ENCODE peak calls at places on chromosomes 4 and X, in nine cellular contexts. X is tibial artery, I is K562, R is colonic mucosa, Q is pancreas, B is psoas muscle, Z is ovary, H is osteoblast, D is right atrium auricular region. K is an unnamed sample. For H3K4me1, the result is how much of the 10 kb centered on the place peaks cover.

GRCh38 chrX:134570509-134570846 is 87.8 kb downstream of the PLAC1 start:
- DNase-seq in Z (no peak), R (no peak), D (no peak), I (no peak), B (no peak), X (no peak), H (no peak), Q (no peak), K (peak)

GRCh38 chrX:70508296-70508911 is 63.8 kb downstream of the DLG3 start:
- DNase-seq in D (no peak), Z (no peak), B (no peak), R (no peak), X (no peak), H (no peak), I (peak), Q (no peak), K (peak)

GRCh38 chrX:12383196-12383595 is 244.9 kb downstream of the FRMPD4 start:
- DNase-seq in I (peak), Q (no peak), Z (no peak), X (no peak), D (no peak), H (no peak), B (no peak), R (no peak), K (no peak)

GRCh38 chr4:183517781-183518180 is 12.9 kb downstream of the ING2 start:
- DNase-seq in H (no peak), B (no peak), Z (no peak), R (no peak), I (no peak), D (no peak), Q (no peak), X (no peak), K (no peak)

GRCh38 chrX:13404364-13404763 is 84.5 kb upstream of the ATXN3L start:
- DNase-seq in H (no peak), I (no peak), Z (no peak), D (no peak), Q (no peak), R (no peak), B (no peak), X (no peak), K (no peak)

GRCh38 chr4:45280121-45280520 is 553.8 kb upstream of the GNPDA2 start:
- DNase-seq in X (no peak), H (no peak), R (no peak), B (no peak), I (no peak), Z (no peak), Q (no peak), D (no peak), K (no peak)

GRCh38 chr4:149884046-149884445 is 68.4 kb upstream of the IQCM start:
- DNase-seq in R (peak), X (no peak), Z (no peak), Q (no peak), D (no peak), I (no peak), H (no peak), B (no peak), K (peak)

GRCh38 chrX:40176256-40176978 is 78.7 kb upstream of the BCOR start:
- DNase-seq in X (peak), D (peak), R (peak), B (peak), I (peak), Q (peak), Z (peak), H (peak), K (peak)

GRCh38 chr4:109629775-109630174 is 69.7 kb downstream of the MCUB start:
- DNase-seq in X (no peak), I (no peak), H (no peak), Q (no peak), Z (no peak), B (no peak), D (no peak), R (no peak), K (no peak)

GRCh38 chr4:6941796-6942195 is 32.2 kb downstream of the TBC1D14 start:
- DNase-seq in H (no peak), X (no peak), Z (no peak), I (no peak), R (no peak), D (no peak), Q (no peak), B (no peak), K (no peak)

GRCh38 chr4:26732356-26732755 is 128.3 kb upstream of the STIM2 start:
- DNase-seq in D (no peak), X (no peak), Q (no peak), R (no peak), Z (no peak), I (no peak), B (no peak), H (no peak), K (no peak)

GRCh38 chr4:28228575-28228974 is 1367.9 kb downstream of the STIM2 start:
- DNase-seq in I (no peak), H (no peak), R (no peak), Z (no peak), D (no peak), B (no peak), Q (no peak), X (no peak), K (no peak)

GRCh38 chr4:24988776-24989175 is 42.0 kb downstream of the LGI2 start:
- DNase-seq in X (no peak), Q (no peak), R (no peak), D (no peak), H (peak), Z (no peak), I (peak), B (no peak), K (peak)

GRCh38 chr4:108830509-108831244 is 67.8 kb upstream of the ETNPPL start:
- DNase-seq in Z (no peak), X (no peak), Q (no peak), I (peak), B (peak), H (no peak), D (no peak), R (peak), K (peak)

GRCh38 chr4:150769235-150769634 is 187.3 kb downstream of the MAB21L2 start:
- DNase-seq in Q (peak), I (peak), R (no peak), D (no peak), Z (no peak), B (no peak), X (no peak), H (peak), K (peak)

GRCh38 chr4:169615467-169616106 is 3.2 kb upstream of the NEK1 start:
- DNase-seq in Z (no peak), X (no peak), B (no peak), H (peak), D (no peak), I (peak), Q (no peak), R (no peak), K (no peak)

GRCh38 chr4:99071159-99071558 is 17.4 kb downstream of the ADH5 start:
- DNase-seq in Q (no peak), R (no peak), H (no peak), D (no peak), I (no peak), X (no peak), Z (no peak), B (no peak), K (no peak)

GRCh38 chrX:42189601-42190000 is 266.2 kb upstream of the CASK start:
- DNase-seq in B (no peak), Q (no peak), I (no peak), Z (no peak), X (no peak), R (no peak), D (no peak), H (no peak), K (no peak)

GRCh38 chr4:11232004-11232403 is 196.7 kb downstream of the HS3ST1 start:
- DNase-seq in I (no peak), H (no peak), R (no peak), B (no peak), D (no peak), Q (no peak), X (no peak), Z (no peak), K (peak)

GRCh38 chrX:20221902-20222301 is 44.8 kb downstream of the RPS6KA3 start:
- DNase-seq in I (peak), B (no peak), Q (peak), R (no peak), H (no peak), D (no peak), Z (no peak), X (no peak), K (no peak)

GRCh38 chrX:13432776-13433605 is 113.1 kb upstream of the ATXN3L start:
- DNase-seq in H (no peak), Z (no peak), I (no peak), R (no peak), Q (no peak), X (no peak), B (no peak), D (no peak), K (no peak)

GRCh38 chr4:156591679-156592078 is 379.9 kb downstream of the PDGFC start:
- DNase-seq in Z (no peak), D (no peak), H (no peak), X (no peak), R (no peak), Q (no peak), B (no peak), I (no peak), K (no peak)

GRCh38 chr4:186342582-186342981 is 76.6 kb downstream of the F11 start:
- DNase-seq in X (no peak), R (no peak), Z (no peak), I (no peak), B (no peak), D (no peak), H (no peak), Q (no peak), K (no peak)

DNA sequence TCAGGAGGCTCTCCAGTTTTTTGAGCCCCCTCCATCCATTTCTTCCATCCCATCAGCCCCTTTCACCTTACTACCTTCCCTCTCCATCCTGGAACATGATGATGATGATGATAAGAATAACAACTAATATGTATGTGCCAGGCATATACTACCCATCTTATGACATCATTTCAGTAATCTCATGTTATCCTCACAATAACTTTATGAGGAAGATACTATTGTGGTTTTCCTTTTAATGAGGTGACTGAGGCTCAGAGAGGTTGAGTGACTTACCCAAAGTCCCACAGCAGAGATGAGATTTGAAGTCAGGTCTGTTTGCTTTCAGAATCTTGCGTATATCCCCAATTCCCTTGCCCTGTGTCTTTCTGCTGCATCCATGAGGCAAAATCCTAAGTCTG is 55.1 kb downstream of the RTL9 start:
- DNase-seq in H (no peak), B (no peak), Q (no peak), D (no peak), I (no peak), R (no peak), Z (no peak), X (no peak), K (no peak)
- H3K4me1 ChIP-seq in H (under half), B (under half), Q (under half), D (under half), I (under half), R (under half), Z (under half), X (under half), K (under half)

DNA sequence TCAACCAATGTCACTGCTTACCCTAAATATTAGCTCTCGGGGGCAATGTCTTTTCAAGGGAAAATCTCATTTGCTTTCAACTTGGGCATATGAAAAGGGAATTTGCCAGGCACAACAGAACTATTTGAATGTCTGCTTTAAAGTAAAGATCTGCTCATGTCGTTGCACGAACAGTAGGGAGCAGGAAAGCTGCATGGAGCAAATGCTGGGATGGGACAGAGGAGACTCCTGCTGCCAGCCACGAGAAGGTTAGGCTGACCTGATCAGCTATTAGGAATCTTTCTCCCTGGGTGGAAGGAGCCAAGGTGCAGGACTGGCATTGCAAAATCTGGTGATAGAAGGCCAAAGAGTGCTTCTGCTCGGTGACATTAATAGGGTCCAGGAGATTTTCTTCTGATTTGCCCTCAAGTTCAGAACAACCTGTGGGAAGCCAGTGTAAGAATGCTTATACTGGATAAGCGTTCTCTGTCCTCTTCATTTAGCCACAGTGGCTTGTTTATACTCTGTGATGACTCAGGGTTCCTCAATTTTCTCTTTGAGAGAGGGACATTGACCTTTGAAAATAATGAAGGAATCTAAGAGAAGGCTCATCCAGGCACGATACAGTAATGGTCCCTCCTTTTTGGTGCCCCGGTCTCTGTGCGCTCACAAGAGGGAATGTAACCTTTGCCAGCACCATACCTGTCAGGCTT is 22.9 kb downstream of the FHL1 start:
- DNase-seq in R (no peak), B (no peak), I (no peak), H (no peak), D (no peak), X (no peak), Z (peak), Q (no peak), K (peak)
- TF ChIP-seq CTCF in R (no peak), B (peak), I (peak), H (peak), D (peak), X (peak), Z (no peak), Q (no peak), K (peak)

GRCh38 chrX:15781964-15782711 is 8.1 kb upstream of the ZRSR2 start:
- DNase-seq in Z (no peak), Q (no peak), B (no peak), D (no peak), X (no peak), I (no peak), H (no peak), R (no peak), K (no peak)
- H3K27ac ChIP-seq in Z (no peak), Q (no peak), B (no peak), D (no peak), X (no peak), I (no peak), H (no peak), R (no peak), K (no peak)

GRCh38 chr4:15673337-15673736 is 8.3 kb upstream of the FAM200B start:
- DNase-seq in Q (no peak), I (no peak), R (no peak), H (no peak), D (no peak), X (no peak), B (no peak), Z (no peak), K (no peak)
- H3K4me1 ChIP-seq in Q (under half), I (under half), R (under half), H (under half), D (under half), X (under half), B (under half), Z (under half), K (under half)

GRCh38 chr4:119087121-119087520 is 48.5 kb upstream of the MYOZ2 start:
- DNase-seq in B (no peak), X (no peak), I (no peak), D (no peak), Q (no peak), R (no peak), H (no peak), Z (no peak), K (no peak)
- TF ChIP-seq CTCF in B (peak), X (no peak), I (no peak), D (peak), Q (no peak), R (no peak), H (peak), Z (no peak), K (peak)

DNA sequence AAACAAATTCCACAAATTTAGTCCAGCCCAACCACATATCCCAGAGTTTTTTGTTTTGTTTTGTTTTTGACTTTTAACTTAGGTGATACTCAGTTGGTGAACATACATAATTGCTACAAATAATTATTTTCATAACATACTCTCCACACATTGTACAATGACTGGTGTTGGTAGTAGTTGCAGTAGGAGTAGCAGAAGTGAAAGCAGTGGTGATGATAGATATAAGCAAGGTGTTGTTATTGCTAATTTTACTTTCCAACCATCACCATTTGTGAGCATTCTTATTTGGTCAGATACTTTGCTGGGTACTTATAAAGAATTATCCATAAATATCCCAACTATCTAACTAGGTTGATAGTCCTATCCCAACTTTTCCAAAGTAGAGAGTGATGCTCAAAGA is 47.3 kb downstream of the ARHGAP24 start:
- DNase-seq in D (no peak), H (no peak), R (no peak), Q (no peak), I (no peak), X (no peak), Z (no peak), B (no peak), K (no peak)
- H3K27ac ChIP-seq in D (peak), H (no peak), R (no peak), Q (no peak), I (no peak), X (no peak), Z (no peak), B (no peak), K (no peak)

DNA sequence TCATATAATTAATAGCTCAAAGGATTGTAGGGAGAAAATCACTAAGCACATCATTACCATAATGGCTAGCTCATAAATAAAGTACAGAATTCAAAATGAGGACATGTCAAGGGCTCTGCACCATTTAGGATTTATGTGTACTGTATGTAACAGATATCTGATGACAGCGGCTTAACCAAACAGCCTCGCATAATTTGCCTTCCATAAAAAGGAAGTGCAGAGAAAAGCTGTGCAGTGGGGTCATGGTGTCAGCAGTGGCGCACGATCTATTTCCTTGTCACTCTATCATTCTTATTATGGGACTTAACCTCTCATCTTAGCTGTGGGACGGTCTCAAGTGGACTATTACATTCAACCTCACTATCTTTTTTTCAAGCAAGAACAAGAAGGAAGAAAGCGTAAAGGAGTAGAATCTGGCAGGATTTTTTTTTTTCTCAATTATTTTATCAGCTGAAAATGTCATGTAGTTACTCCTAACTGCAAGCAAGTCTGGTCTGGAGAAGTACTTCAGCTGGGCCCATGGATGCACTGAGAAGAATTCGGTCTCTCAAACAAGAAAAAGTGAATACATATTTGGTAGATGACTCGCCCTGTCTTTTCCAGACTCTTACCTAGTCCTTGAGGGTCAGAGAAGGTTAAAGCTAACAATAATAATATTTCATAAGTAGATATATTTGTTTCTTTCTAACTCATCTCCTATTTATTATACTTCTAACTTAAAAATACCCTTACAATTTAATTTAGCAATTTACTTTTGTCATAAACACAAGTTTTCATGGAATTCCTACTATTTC is 94.6 kb downstream of the COX18 start:
- DNase-seq in X (no peak), Q (no peak), H (peak), B (no peak), Z (no peak), R (no peak), D (no peak), I (peak), K (no peak)
- H3K4me1 ChIP-seq in X (under half), Q (under half), H (half or more), B (under half), Z (under half), R (under half), D (under half), I (under half), K (under half)

GRCh38 chr4:56668267-56668666 is 12.8 kb downstream of the HOPX start:
- DNase-seq in Q (no peak), R (no peak), H (no peak), I (peak), B (no peak), D (no peak), X (no peak), Z (no peak), K (peak)
- TF ChIP-seq CTCF in Q (no peak), R (peak), H (peak), I (peak), B (no peak), D (no peak), X (peak), Z (no peak), K (peak)

DNA sequence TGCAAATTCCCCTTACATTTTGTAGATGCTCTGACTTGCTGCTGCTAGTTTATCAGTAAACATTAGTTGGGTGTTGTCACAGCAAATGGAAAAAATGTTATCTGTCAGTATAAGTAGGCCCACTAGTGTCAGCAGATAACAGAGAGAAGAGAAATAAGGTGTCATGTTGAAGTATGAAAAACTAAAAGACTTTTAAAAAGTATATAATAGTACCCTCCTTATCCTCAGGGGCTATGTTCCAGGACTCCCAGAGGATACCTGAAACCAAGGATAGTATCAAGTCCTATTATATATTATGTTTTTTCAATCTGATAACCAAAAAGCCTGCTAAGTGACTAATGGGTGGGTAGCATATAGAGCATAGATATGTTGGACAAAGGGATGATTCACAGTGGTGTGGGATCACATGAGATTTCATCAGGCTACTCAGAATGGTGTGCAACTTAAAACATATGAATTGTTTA is 11.6 kb upstream of the BMP2K start:
- DNase-seq in Q (no peak), Z (no peak), I (peak), D (no peak), H (peak), X (no peak), B (no peak), R (no peak), K (no peak)
- H3K27ac ChIP-seq in Q (no peak), Z (no peak), I (peak), D (no peak), H (no peak), X (no peak), B (no peak), R (no peak), K (no peak)

K was measured in cardiac muscle cell.